ENCODE peak calls at places on chromosomes 7 and 10, in eight cellular contexts. V, S, U, F, Q, W, N and B are unnamed samples.
A peak's percentile ranks its signal among the peaks of the same experiment; 100 is the strongest.

GRCh38 chr7:121020243-121020642 is 31.7 kb downstream of the CPED1 start:
- DNase-seq in W (no peak), U (no peak), F (no peak), Q (peak; percentile 53), V (no peak), N (no peak), S (no peak), B (no peak)

GRCh38 chr7:94298943-94299342 is 95.8 kb upstream of the COL1A2 start:
- DNase-seq in N (no peak), F (no peak), Q (peak; percentile 71), W (no peak), S (no peak), V (no peak), U (no peak), B (no peak)

GRCh38 chr7:54817125-54817524 is 58.1 kb upstream of the SEC61G start:
- DNase-seq in S (no peak), W (no peak), Q (no peak), F (no peak), N (no peak), U (no peak), V (no peak), B (no peak)

GRCh38 chr10:70779685-70780369 is 5.3 kb downstream of the TBATA start:
- DNase-seq in U (no peak), F (no peak), Q (no peak), V (no peak), N (no peak), W (peak; percentile 6), S (no peak), B (no peak)

GRCh38 chr10:102646610-102647432 is 2.5 kb downstream of the TRIM8 start:
- DNase-seq in N (no peak), Q (no peak), U (no peak), V (no peak), F (no peak), S (peak; percentile 26), W (no peak), B (no peak)

GRCh38 chr7:74093671-74094223 is 10.1 kb downstream of the LIMK1 start:
- DNase-seq in V (no peak), N (no peak), Q (no peak), W (no peak), S (no peak), U (no peak), F (no peak), B (no peak)

GRCh38 chr10:7520496-7521485 is 110.0 kb upstream of the SFMBT2 start:
- DNase-seq in U (no peak), S (no peak), F (no peak), W (peak; percentile 54), V (no peak), N (no peak), Q (no peak), B (no peak)

GRCh38 chr7:157646551-157646950 is 309.7 kb downstream of the DNAJB6 start:
- DNase-seq in U (no peak), Q (no peak), F (no peak), S (no peak), W (no peak), V (no peak), N (no peak), B (no peak)

GRCh38 chr10:129704225-129704624 is 237.2 kb downstream of the MGMT start:
- DNase-seq in Q (no peak), N (no peak), F (no peak), S (no peak), V (no peak), U (no peak), W (no peak), B (no peak)

GRCh38 chr7:40899151-40899550 is 764.3 kb downstream of the SUGCT start:
- DNase-seq in N (no peak), Q (no peak), V (no peak), W (no peak), U (no peak), F (peak; percentile 88), S (no peak), B (no peak)

GRCh38 chr7:5218564-5219360 is 28.7 kb downstream of the WIPI2 start:
- DNase-seq in U (no peak), W (peak; percentile 89), S (no peak), V (no peak), F (no peak), N (no peak), Q (no peak), B (no peak)

GRCh38 chr7:11298220-11298619 is 324.5 kb downstream of the PHF14 start:
- DNase-seq in U (no peak), N (no peak), Q (no peak), S (no peak), F (no peak), W (no peak), V (no peak), B (no peak)

GRCh38 chr7:92629779-92630178 is 39.6 kb upstream of the FAM133B start:
- DNase-seq in N (no peak), F (no peak), V (no peak), S (no peak), Q (no peak), U (no peak), W (no peak), B (no peak)

GRCh38 chr7:17130281-17131059 is 168.0 kb upstream of the AHR start:
- DNase-seq in W (no peak), V (peak; percentile 73), N (no peak), S (no peak), F (peak; percentile 75), U (no peak), Q (peak; percentile 79), B (peak; percentile 58)

GRCh38 chr7:94418851-94419250 is 24.2 kb downstream of the COL1A2 start:
- DNase-seq in V (no peak), U (no peak), N (no peak), Q (no peak), S (no peak), W (no peak), F (no peak), B (no peak)

GRCh38 chr7:40194743-40195142 is 59.9 kb downstream of the SUGCT start:
- DNase-seq in S (no peak), N (no peak), Q (peak; percentile 26), W (no peak), F (peak; percentile 33), V (no peak), U (no peak), B (no peak)

GRCh38 chr10:121692626-121693025 is 94.4 kb upstream of the FGFR2 start:
- DNase-seq in F (no peak), W (no peak), Q (no peak), U (no peak), S (no peak), N (no peak), V (no peak), B (no peak)

GRCh38 chr7:106165328-106165727 is 53.2 kb upstream of the SYPL1 start:
- DNase-seq in Q (peak; percentile 42), N (no peak), F (no peak), W (no peak), V (no peak), U (no peak), S (no peak), B (no peak)

GRCh38 chr10:84783386-84783785 is 455.0 kb downstream of the CCSER2 start:
- DNase-seq in V (peak; percentile 22), N (no peak), S (no peak), Q (no peak), W (peak; percentile 29), U (no peak), F (no peak), B (peak; percentile 48)

GRCh38 chr7:20312562-20312961 is 18.1 kb upstream of the ITGB8 start:
- DNase-seq in U (no peak), Q (no peak), S (no peak), F (no peak), V (no peak), W (no peak), N (no peak), B (no peak)

GRCh38 chr10:99964791-99965190 is 45.0 kb downstream of the DNMBP start:
- DNase-seq in F (no peak), V (no peak), U (no peak), S (no peak), Q (peak; percentile 30), N (no peak), W (no peak), B (no peak)

GRCh38 chr7:41771717-41772116 is 68.8 kb upstream of the INHBA start:
- DNase-seq in U (no peak), N (no peak), Q (no peak), W (no peak), S (no peak), V (no peak), F (no peak), B (no peak)

GRCh38 chr7:83852136-83852535 is 203.2 kb upstream of the SEMA3E start:
- DNase-seq in S (no peak), Q (no peak), V (no peak), U (no peak), N (no peak), F (no peak), W (no peak), B (no peak)

GRCh38 chr7:36299882-36300341 is 89.8 kb upstream of the ANLN start:
- DNase-seq in N (no peak), W (no peak), U (no peak), F (no peak), S (no peak), Q (no peak), V (no peak), B (no peak)

GRCh38 chr10:49052069-49052468 is 63.3 kb downstream of the VSTM4 start:
- DNase-seq in S (no peak), N (no peak), Q (no peak), V (no peak), W (no peak), F (no peak), U (no peak), B (no peak)

GRCh38 chr10:103616705-103617361 is 123.3 kb downstream of the NEURL1 start:
- DNase-seq in Q (peak; percentile 82), V (no peak), N (no peak), U (no peak), S (no peak), W (no peak), F (peak; percentile 92), B (no peak)

GRCh38 chr10:75057680-75058079 is 53.8 kb upstream of the SAMD8 start:
- DNase-seq in W (no peak), F (no peak), U (no peak), Q (no peak), N (no peak), S (no peak), V (no peak), B (no peak)

GRCh38 chr7:27242580-27243339 is at the start of gene EVX1:
- DNase-seq in N (no peak), U (no peak), F (no peak), Q (no peak), S (peak; percentile 29), V (no peak), W (no peak), B (no peak)

GRCh38 chr7:143408686-143409551 is at the start of gene EPHA1:
- DNase-seq in S (peak; percentile 48), W (no peak), V (no peak), U (no peak), F (no peak), N (no peak), Q (no peak), B (peak; percentile 50)

GRCh38 chr7:103729026-103729425 is 260.4 kb downstream of the RELN start:
- DNase-seq in S (no peak), U (no peak), V (no peak), Q (no peak), N (no peak), W (no peak), F (no peak), B (no peak)

GRCh38 chr10:92873029-92873428 is 24.7 kb downstream of the EXOC6 start:
- DNase-seq in W (no peak), S (no peak), N (no peak), Q (no peak), U (no peak), F (no peak), V (no peak), B (no peak)

GRCh38 chr7:30752484-30752883 is 549 bp downstream of the INMT start:
- DNase-seq in W (no peak), Q (no peak), V (no peak), F (no peak), N (no peak), U (no peak), S (no peak), B (no peak)

GRCh38 chr10:103693070-103693811 is 162.1 kb downstream of the SH3PXD2A start:
- DNase-seq in N (peak; percentile 29), Q (no peak), V (no peak), S (no peak), F (no peak), W (peak; percentile 72), U (no peak), B (peak; percentile 61)

GRCh38 chr10:102661614-102662133 is 17.4 kb downstream of the TRIM8 start:
- DNase-seq in S (no peak), F (no peak), W (peak; percentile 54), V (no peak), N (no peak), U (no peak), Q (no peak), B (no peak)